ENCODE peak calls at places on chromosomes 12 and 14, in five cellular contexts. One of them, this sample, is unnamed.

GRCh38 chr12:47777741-47778558 is 4.9 kb downstream of the SLC48A1 start:
- DNase-seq in heart left ventricle: peak; percentile 41
- DNase-seq in Caco-2: no peak
- DNase-seq in tibial nerve: no peak
- DNase-seq in upper lobe of left lung: no peak
- DNase-seq in this sample: no peak

GRCh38 chr12:64568313-64568712 is 42.0 kb upstream of the RASSF3 start:
- DNase-seq in heart left ventricle: no peak
- DNase-seq in Caco-2: no peak
- DNase-seq in tibial nerve: no peak
- DNase-seq in upper lobe of left lung: no peak
- DNase-seq in this sample: no peak

GRCh38 chr12:106769078-106769477 is 5.4 kb upstream of the RIC8B start:
- DNase-seq in heart left ventricle: no peak
- DNase-seq in Caco-2: peak; percentile 9
- DNase-seq in tibial nerve: no peak
- DNase-seq in upper lobe of left lung: peak; percentile 42
- DNase-seq in this sample: no peak

GRCh38 chr12:224330-224729 is 10.4 kb upstream of the SLC6A12 start:
- DNase-seq in heart left ventricle: no peak
- DNase-seq in Caco-2: no peak
- DNase-seq in tibial nerve: no peak
- DNase-seq in upper lobe of left lung: no peak
- DNase-seq in this sample: no peak

GRCh38 chr12:66279127-66279712 is 23.1 kb upstream of the HELB start:
- DNase-seq in heart left ventricle: no peak
- DNase-seq in Caco-2: peak; percentile 30
- DNase-seq in tibial nerve: no peak
- DNase-seq in upper lobe of left lung: no peak
- DNase-seq in this sample: no peak

GRCh38 chr12:65943388-65944137 is 119.3 kb downstream of the HMGA2 start:
- DNase-seq in heart left ventricle: no peak
- DNase-seq in Caco-2: no peak
- DNase-seq in tibial nerve: no peak
- DNase-seq in upper lobe of left lung: no peak
- DNase-seq in this sample: no peak

GRCh38 chr12:133107121-133107520 is 23.0 kb downstream of the ZNF891 start:
- DNase-seq in heart left ventricle: no peak
- DNase-seq in Caco-2: no peak
- DNase-seq in tibial nerve: no peak
- DNase-seq in upper lobe of left lung: no peak
- DNase-seq in this sample: no peak

GRCh38 chr12:68121143-68121542 is 38.4 kb downstream of the IFNG start:
- DNase-seq in heart left ventricle: no peak
- DNase-seq in Caco-2: no peak
- DNase-seq in tibial nerve: no peak
- DNase-seq in upper lobe of left lung: no peak
- DNase-seq in this sample: no peak

GRCh38 chr14:69013943-69014782 is 35.1 kb upstream of the ACTN1 start:
- DNase-seq in heart left ventricle: peak; percentile 50
- DNase-seq in Caco-2: peak; percentile 61
- DNase-seq in tibial nerve: peak; percentile 26
- DNase-seq in upper lobe of left lung: peak; percentile 96
- DNase-seq in this sample: no peak

GRCh38 chr12:52631676-52632459 is 13.5 kb upstream of the KRT73 start:
- DNase-seq in heart left ventricle: no peak
- DNase-seq in Caco-2: no peak
- DNase-seq in tibial nerve: no peak
- DNase-seq in upper lobe of left lung: no peak
- DNase-seq in this sample: no peak

GRCh38 chr12:12723681-12724420 is 6.7 kb downstream of the CDKN1B start:
- DNase-seq in heart left ventricle: peak; percentile 48
- DNase-seq in Caco-2: peak; percentile 56
- DNase-seq in tibial nerve: no peak
- DNase-seq in upper lobe of left lung: peak; percentile 44
- DNase-seq in this sample: peak; percentile 49

GRCh38 chr12:72747460-72747859 is 475.3 kb downstream of the TRHDE start:
- DNase-seq in heart left ventricle: no peak
- DNase-seq in Caco-2: no peak
- DNase-seq in tibial nerve: no peak
- DNase-seq in upper lobe of left lung: no peak
- DNase-seq in this sample: no peak

GRCh38 chr12:2299207-2299606 is 246.4 kb downstream of the CACNA1C start:
- DNase-seq in heart left ventricle: no peak
- DNase-seq in Caco-2: no peak
- DNase-seq in tibial nerve: no peak
- DNase-seq in upper lobe of left lung: no peak
- DNase-seq in this sample: no peak

GRCh38 chr12:1630081-1630826 is 1.2 kb downstream of the WNT5B start:
- DNase-seq in heart left ventricle: peak; percentile 66
- DNase-seq in Caco-2: no peak
- DNase-seq in tibial nerve: peak; percentile 41
- DNase-seq in upper lobe of left lung: peak; percentile 55
- DNase-seq in this sample: no peak

GRCh38 chr12:100127766-100128508 is 14.7 kb downstream of the BLTP3B start:
- DNase-seq in heart left ventricle: no peak
- DNase-seq in Caco-2: no peak
- DNase-seq in tibial nerve: no peak
- DNase-seq in upper lobe of left lung: no peak
- DNase-seq in this sample: no peak

GRCh38 chr14:23294734-23295561 is 7.7 kb downstream of the PPP1R3E start:
- DNase-seq in heart left ventricle: no peak
- DNase-seq in Caco-2: peak; percentile 59
- DNase-seq in tibial nerve: no peak
- DNase-seq in upper lobe of left lung: peak; percentile 37
- DNase-seq in this sample: peak; percentile 51

GRCh38 chr12:125284945-125285344 is 219.7 kb downstream of the AACS start:
- DNase-seq in heart left ventricle: no peak
- DNase-seq in Caco-2: no peak
- DNase-seq in tibial nerve: no peak
- DNase-seq in upper lobe of left lung: no peak
- DNase-seq in this sample: no peak

GRCh38 chr12:109074866-109075265 is 18.4 kb downstream of the ALKBH2 start:
- DNase-seq in heart left ventricle: no peak
- DNase-seq in Caco-2: no peak
- DNase-seq in tibial nerve: no peak
- DNase-seq in upper lobe of left lung: no peak
- DNase-seq in this sample: no peak

GRCh38 chr12:89210277-89210676 is 142.0 kb downstream of the DUSP6 start:
- DNase-seq in heart left ventricle: no peak
- DNase-seq in Caco-2: no peak
- DNase-seq in tibial nerve: no peak
- DNase-seq in upper lobe of left lung: no peak
- DNase-seq in this sample: no peak

GRCh38 chr12:42281844-42282243 is 43.8 kb upstream of the YAF2 start:
- DNase-seq in heart left ventricle: no peak
- DNase-seq in Caco-2: no peak
- DNase-seq in tibial nerve: no peak
- DNase-seq in upper lobe of left lung: no peak
- DNase-seq in this sample: no peak

GRCh38 chr12:124577986-124578385 is 10.6 kb upstream of the NCOR2 start:
- DNase-seq in heart left ventricle: no peak
- DNase-seq in Caco-2: no peak
- DNase-seq in tibial nerve: no peak
- DNase-seq in upper lobe of left lung: no peak
- DNase-seq in this sample: no peak

GRCh38 chr14:95297832-95298231 is 21.9 kb downstream of the CLMN start:
- DNase-seq in heart left ventricle: no peak
- DNase-seq in Caco-2: no peak
- DNase-seq in tibial nerve: no peak
- DNase-seq in upper lobe of left lung: no peak
- DNase-seq in this sample: no peak

GRCh38 chr14:95048771-95049312 is 108.5 kb downstream of the DICER1 start:
- DNase-seq in heart left ventricle: no peak
- DNase-seq in Caco-2: no peak
- DNase-seq in tibial nerve: no peak
- DNase-seq in upper lobe of left lung: peak; percentile 5
- DNase-seq in this sample: no peak

GRCh38 chr12:118188690-118189371 is 52.9 kb downstream of the PEBP1 start:
- DNase-seq in heart left ventricle: peak; percentile 40
- DNase-seq in Caco-2: no peak
- DNase-seq in tibial nerve: peak; percentile 26
- DNase-seq in upper lobe of left lung: no peak
- DNase-seq in this sample: no peak

GRCh38 chr12:53950789-53951576 is 3.7 kb upstream of the HOXC12 start:
- DNase-seq in heart left ventricle: no peak
- DNase-seq in Caco-2: no peak
- DNase-seq in tibial nerve: no peak
- DNase-seq in upper lobe of left lung: no peak
- DNase-seq in this sample: no peak

GRCh38 chr12:130013771-130014484 is 110.1 kb upstream of the TMEM132D start:
- DNase-seq in heart left ventricle: no peak
- DNase-seq in Caco-2: peak; percentile 67
- DNase-seq in tibial nerve: no peak
- DNase-seq in upper lobe of left lung: no peak
- DNase-seq in this sample: peak; percentile 27

GRCh38 chr12:89494411-89495231 is 30.0 kb downstream of the GALNT4 start:
- DNase-seq in heart left ventricle: no peak
- DNase-seq in Caco-2: no peak
- DNase-seq in tibial nerve: no peak
- DNase-seq in upper lobe of left lung: no peak
- DNase-seq in this sample: no peak

GRCh38 chr14:100155049-100155621 is 4.3 kb downstream of the DEGS2 start:
- DNase-seq in heart left ventricle: no peak
- DNase-seq in Caco-2: peak; percentile 55
- DNase-seq in tibial nerve: no peak
- DNase-seq in upper lobe of left lung: no peak
- DNase-seq in this sample: no peak

GRCh38 chr14:49621114-49621881 is 699 bp downstream of the MGAT2 start:
- DNase-seq in heart left ventricle: peak; percentile 78
- DNase-seq in Caco-2: peak; percentile 74
- DNase-seq in tibial nerve: peak; percentile 34
- DNase-seq in upper lobe of left lung: peak; percentile 78
- DNase-seq in this sample: no peak

GRCh38 chr14:85454183-85454813 is 75.6 kb upstream of the FLRT2 start:
- DNase-seq in heart left ventricle: no peak
- DNase-seq in Caco-2: no peak
- DNase-seq in tibial nerve: no peak
- DNase-seq in upper lobe of left lung: no peak
- DNase-seq in this sample: no peak

GRCh38 chr14:93964281-93964680 is 12.1 kb downstream of the ASB2 start:
- DNase-seq in heart left ventricle: no peak
- DNase-seq in Caco-2: no peak
- DNase-seq in tibial nerve: no peak
- DNase-seq in upper lobe of left lung: no peak
- DNase-seq in this sample: no peak
- TF ChIP-seq CTCF in heart left ventricle: no peak
- TF ChIP-seq CTCF in Caco-2: no peak
- TF ChIP-seq CTCF in tibial nerve: no peak
- TF ChIP-seq CTCF in upper lobe of left lung: no peak
- TF ChIP-seq CTCF in this sample: no peak

GRCh38 chr12:93894391-93895095 is 217.4 kb downstream of the CRADD start:
- DNase-seq in heart left ventricle: peak; percentile 96
- DNase-seq in Caco-2: no peak
- DNase-seq in tibial nerve: peak; percentile 38
- DNase-seq in upper lobe of left lung: peak; percentile 61
- DNase-seq in this sample: no peak

GRCh38 chr12:93892431-93893210 is 215.4 kb downstream of the CRADD start:
- DNase-seq in heart left ventricle: no peak
- DNase-seq in Caco-2: no peak
- DNase-seq in tibial nerve: no peak
- DNase-seq in upper lobe of left lung: no peak
- DNase-seq in this sample: no peak

GRCh38 chr12:93896427-93896826 is 219.3 kb downstream of the CRADD start:
- DNase-seq in heart left ventricle: no peak
- DNase-seq in Caco-2: no peak
- DNase-seq in tibial nerve: no peak
- DNase-seq in upper lobe of left lung: no peak
- DNase-seq in this sample: no peak

GRCh38 chr12:93896962-93897361 is 219.8 kb downstream of the CRADD start:
- DNase-seq in heart left ventricle: no peak
- DNase-seq in Caco-2: no peak
- DNase-seq in tibial nerve: no peak
- DNase-seq in upper lobe of left lung: no peak
- DNase-seq in this sample: no peak

DNA sequence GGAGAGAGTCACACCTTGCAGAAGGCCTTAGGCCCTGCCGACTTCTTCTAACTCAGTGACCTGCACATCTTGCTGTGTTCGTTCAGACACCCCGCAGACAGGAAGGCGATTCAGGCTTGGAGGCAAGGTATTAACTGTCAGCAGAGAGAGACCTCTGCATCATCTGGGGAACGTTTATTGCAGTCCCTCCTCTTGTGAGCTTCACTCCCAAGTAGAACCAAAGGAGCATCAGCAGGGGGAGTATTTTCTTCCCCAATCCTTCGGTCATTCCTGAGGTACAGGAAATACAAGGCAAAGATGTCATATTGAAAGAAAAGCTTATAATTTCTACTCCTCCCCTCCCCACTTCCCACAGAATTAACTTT is 217.9 kb downstream of the CRADD start:
- DNase-seq in heart left ventricle: no peak
- DNase-seq in Caco-2: no peak
- DNase-seq in tibial nerve: no peak
- DNase-seq in upper lobe of left lung: no peak
- DNase-seq in this sample: no peak
- TF ChIP-seq CTCF in heart left ventricle: peak; percentile 23
- TF ChIP-seq CTCF in Caco-2: no peak
- TF ChIP-seq CTCF in tibial nerve: no peak
- TF ChIP-seq CTCF in upper lobe of left lung: no peak
- TF ChIP-seq CTCF in this sample: no peak

DNA sequence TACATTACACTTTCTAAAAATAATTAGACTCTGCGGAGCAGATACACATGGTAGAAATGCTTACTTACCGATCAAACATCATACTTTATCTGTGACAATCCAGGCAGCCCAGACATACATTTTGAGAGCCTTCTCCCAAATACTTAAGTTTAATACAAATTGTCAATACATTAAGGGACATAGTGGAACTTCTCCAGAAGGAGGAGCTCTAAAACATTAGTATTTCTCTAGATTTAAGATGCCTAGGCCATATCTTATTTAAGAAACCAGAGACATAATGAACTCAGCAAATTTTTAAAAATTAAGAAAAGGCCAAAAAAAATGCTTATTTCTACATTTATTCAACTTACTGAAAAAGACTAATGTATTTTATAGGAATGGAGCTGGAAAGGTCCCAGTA is 16.1 kb downstream of the ACSM4 start:
- DNase-seq in heart left ventricle: no peak
- DNase-seq in Caco-2: no peak
- DNase-seq in tibial nerve: no peak
- DNase-seq in upper lobe of left lung: no peak
- DNase-seq in this sample: no peak
- TF ChIP-seq CTCF in heart left ventricle: no peak
- TF ChIP-seq CTCF in Caco-2: no peak
- TF ChIP-seq CTCF in tibial nerve: no peak
- TF ChIP-seq CTCF in upper lobe of left lung: no peak
- TF ChIP-seq CTCF in this sample: peak; percentile 19

DNA sequence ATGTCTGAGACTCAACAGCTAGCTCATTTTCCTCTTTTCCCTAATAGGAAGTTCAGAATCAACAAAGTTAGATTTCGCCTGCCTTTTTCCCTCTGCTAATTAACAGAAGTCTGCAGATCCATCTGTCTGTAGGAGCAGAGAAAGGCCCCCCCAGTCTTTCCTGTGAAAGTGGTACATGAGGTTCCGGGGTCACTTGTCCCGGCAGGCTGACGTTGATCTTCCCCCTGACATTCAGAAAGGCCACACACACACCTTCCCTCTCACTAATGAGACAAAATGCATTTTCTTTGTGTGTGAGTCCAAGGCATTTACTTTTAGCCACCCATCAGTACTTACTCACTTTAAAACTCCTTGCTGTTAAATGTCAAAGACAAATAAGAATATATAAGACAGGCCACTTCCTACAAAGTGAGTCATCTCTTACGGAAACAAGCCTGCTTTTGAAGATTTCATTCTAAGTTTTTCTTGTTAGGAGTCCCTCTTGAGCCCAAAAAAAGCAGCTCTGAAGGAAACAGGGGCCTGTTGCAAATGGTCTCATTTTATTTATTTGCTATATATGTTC is 138.7 kb downstream of the TTC7B start:
- DNase-seq in heart left ventricle: no peak
- DNase-seq in Caco-2: no peak
- DNase-seq in tibial nerve: no peak
- DNase-seq in upper lobe of left lung: no peak
- DNase-seq in this sample: no peak
- TF ChIP-seq CTCF in heart left ventricle: no peak
- TF ChIP-seq CTCF in Caco-2: no peak
- TF ChIP-seq CTCF in tibial nerve: no peak
- TF ChIP-seq CTCF in upper lobe of left lung: no peak
- TF ChIP-seq CTCF in this sample: no peak

This sample was measured in natural killer cell.